ENCODE peak calls at places on chromosomes 2 and 18, in five cellular contexts. A is neuronal stem cell; K is left cardiac atrium; X is fibroblast of mammary gland; V is stimulated activated CD8-positive, alpha-beta memory T cell treated with anti-CD3 and anti-CD28 coated beads, Interleukin-4, amount 100 ng/mL, for 24 hours. B is an unnamed sample.

GRCh38 chr2:15561574-15562344 is 625 bp upstream of the NBAS start:
- DNase-seq in A (no peak), X (peak), K (peak), V (no peak), B (peak)

GRCh38 chr2:29323301-29323700 is 208.1 kb downstream of the CLIP4 start:
- DNase-seq in K (no peak), X (no peak), V (no peak), A (peak), B (no peak)

GRCh38 chr2:126909781-126910180 is 11.1 kb downstream of the TEX51 start:
- DNase-seq in A (no peak), K (no peak), X (no peak), V (no peak), B (no peak)

GRCh38 chr2:165793779-165794519 is at the start of gene GALNT3:
- DNase-seq in A (peak), K (peak), X (no peak), V (no peak), B (no peak)

GRCh38 chr2:28507806-28508764 is 12.2 kb downstream of the PLB1 start:
- DNase-seq in V (peak), K (no peak), A (no peak), X (peak), B (no peak)

GRCh38 chr2:39730685-39731302 is 48.3 kb downstream of the THUMPD2 start:
- DNase-seq in X (peak), A (no peak), K (no peak), V (no peak), B (no peak)

GRCh38 chr2:20449501-20450200 is 2.8 kb downstream of the RHOB start:
- DNase-seq in A (no peak), V (no peak), K (no peak), X (peak), B (no peak)

GRCh38 chr2:101205521-101205998 is 47.1 kb upstream of the CNOT11 start:
- DNase-seq in K (peak), X (peak), V (no peak), A (no peak), B (peak)

GRCh38 chr18:46893360-46893759 is 23.9 kb downstream of the PIAS2 start:
- DNase-seq in K (no peak), V (no peak), A (no peak), X (no peak), B (no peak)

GRCh38 chr2:235046561-235046960 is 94.7 kb downstream of the SH3BP4 start:
- DNase-seq in V (no peak), K (no peak), X (no peak), A (no peak), B (no peak)

GRCh38 chr2:236887519-236887918 is 198.2 kb upstream of the COPS8 start:
- DNase-seq in K (peak), V (no peak), X (no peak), A (no peak), B (peak)

GRCh38 chr2:150778828-150779227 is 291.4 kb upstream of the RND3 start:
- DNase-seq in V (no peak), X (no peak), K (no peak), A (no peak), B (no peak)

GRCh38 chr2:69767034-69767433 is 25.1 kb downstream of the ANXA4 start:
- DNase-seq in A (no peak), K (no peak), V (no peak), X (peak), B (peak)

GRCh38 chr18:67142604-67143003 is 373.9 kb downstream of the DSEL start:
- DNase-seq in X (no peak), A (no peak), V (no peak), K (no peak), B (no peak)

GRCh38 chr2:28101892-28102291 is 211.4 kb downstream of the BABAM2 start:
- DNase-seq in V (no peak), K (no peak), X (peak), A (no peak), B (peak)

GRCh38 chr2:220243571-220243970 is 616.1 kb downstream of the SLC4A3 start:
- DNase-seq in K (no peak), X (no peak), V (no peak), A (no peak), B (no peak)

GRCh38 chr2:46164581-46165301 is 132.5 kb upstream of the EPAS1 start:
- DNase-seq in V (no peak), X (peak), K (peak), A (no peak), B (peak)

GRCh38 chr18:48330016-48330991 is 78.9 kb downstream of the ZBTB7C start:
- DNase-seq in K (no peak), A (no peak), X (peak), V (no peak), B (no peak)

GRCh38 chr2:68832161-68832869 is 38.9 kb downstream of the BMP10 start:
- DNase-seq in V (peak), K (peak), A (no peak), X (peak), B (peak)

GRCh38 chr2:132582360-132582759 is 87.6 kb downstream of the LYPD1 start:
- DNase-seq in X (no peak), K (no peak), A (no peak), V (no peak), B (no peak)

GRCh38 chr2:240523451-240524281 is 34.1 kb downstream of the ANKMY1 start:
- DNase-seq in V (no peak), K (peak), A (no peak), X (no peak), B (no peak)